ENCODE peak calls at places on chromosomes 4 and X, in nine cellular contexts. One of them, this sample, is unnamed. For H4K20me1, the result is how much of the 10 kb centered on the place peaks cover.

GRCh38 chrX:118973389-118974087 is 880 bp upstream of the LONRF3 start:
- DNase-seq in OCI-LY7: no peak
- DNase-seq in HCT116: no peak
- DNase-seq in mammary epithelial cell: no peak
- DNase-seq in GM23338: no peak
- DNase-seq in neural progenitor cell: peak
- DNase-seq in GM23248: peak
- DNase-seq in K562: no peak
- DNase-seq in MM.1S: no peak
- DNase-seq in this sample: no peak

GRCh38 chr4:153464068-153464467 is 2.1 kb upstream of the TMEM131L start:
- DNase-seq in OCI-LY7: no peak
- DNase-seq in HCT116: no peak
- DNase-seq in mammary epithelial cell: no peak
- DNase-seq in GM23338: no peak
- DNase-seq in neural progenitor cell: no peak
- DNase-seq in GM23248: no peak
- DNase-seq in K562: peak
- DNase-seq in MM.1S: no peak
- DNase-seq in this sample: no peak

GRCh38 chr4:41122775-41123174 is 91.6 kb downstream of the APBB2 start:
- DNase-seq in OCI-LY7: no peak
- DNase-seq in HCT116: no peak
- DNase-seq in mammary epithelial cell: no peak
- DNase-seq in GM23338: peak
- DNase-seq in neural progenitor cell: no peak
- DNase-seq in GM23248: no peak
- DNase-seq in K562: no peak
- DNase-seq in MM.1S: no peak
- DNase-seq in this sample: no peak

GRCh38 chrX:24838624-24839023 is 144.9 kb downstream of the POLA1 start:
- DNase-seq in OCI-LY7: peak
- DNase-seq in HCT116: no peak
- DNase-seq in mammary epithelial cell: peak
- DNase-seq in GM23338: peak
- DNase-seq in neural progenitor cell: peak
- DNase-seq in GM23248: peak
- DNase-seq in K562: peak
- DNase-seq in MM.1S: peak
- DNase-seq in this sample: peak

GRCh38 chr4:54062392-54062791 is 2.0 kb downstream of the CHIC2 start:
- DNase-seq in OCI-LY7: no peak
- DNase-seq in HCT116: no peak
- DNase-seq in mammary epithelial cell: no peak
- DNase-seq in GM23338: no peak
- DNase-seq in neural progenitor cell: no peak
- DNase-seq in GM23248: no peak
- DNase-seq in K562: no peak
- DNase-seq in MM.1S: no peak
- DNase-seq in this sample: no peak

GRCh38 chr4:178745203-178745602 is 1303.0 kb upstream of the AGA start:
- DNase-seq in OCI-LY7: no peak
- DNase-seq in HCT116: no peak
- DNase-seq in mammary epithelial cell: no peak
- DNase-seq in GM23338: no peak
- DNase-seq in neural progenitor cell: no peak
- DNase-seq in GM23248: no peak
- DNase-seq in K562: no peak
- DNase-seq in MM.1S: no peak
- DNase-seq in this sample: no peak

GRCh38 chr4:37845201-37845600 is 18.7 kb downstream of the PGM2 start:
- DNase-seq in OCI-LY7: peak
- DNase-seq in HCT116: no peak
- DNase-seq in mammary epithelial cell: no peak
- DNase-seq in GM23338: no peak
- DNase-seq in neural progenitor cell: no peak
- DNase-seq in GM23248: no peak
- DNase-seq in K562: no peak
- DNase-seq in MM.1S: no peak
- DNase-seq in this sample: no peak

GRCh38 chr4:102344520-102344954 is 745 bp downstream of the SLC39A8 start:
- DNase-seq in OCI-LY7: peak
- DNase-seq in HCT116: peak
- DNase-seq in mammary epithelial cell: peak
- DNase-seq in GM23338: peak
- DNase-seq in neural progenitor cell: peak
- DNase-seq in GM23248: peak
- DNase-seq in K562: peak
- DNase-seq in MM.1S: peak
- DNase-seq in this sample: peak

GRCh38 chr4:152651473-152652060 is 28.2 kb downstream of the TMEM154 start:
- DNase-seq in OCI-LY7: no peak
- DNase-seq in HCT116: no peak
- DNase-seq in mammary epithelial cell: no peak
- DNase-seq in GM23338: no peak
- DNase-seq in neural progenitor cell: no peak
- DNase-seq in GM23248: no peak
- DNase-seq in K562: no peak
- DNase-seq in MM.1S: no peak
- DNase-seq in this sample: no peak

GRCh38 chrX:18410038-18410437 is 15.4 kb upstream of the CDKL5 start:
- DNase-seq in OCI-LY7: no peak
- DNase-seq in HCT116: peak
- DNase-seq in mammary epithelial cell: no peak
- DNase-seq in GM23338: peak
- DNase-seq in neural progenitor cell: peak
- DNase-seq in GM23248: peak
- DNase-seq in K562: no peak
- DNase-seq in MM.1S: no peak
- DNase-seq in this sample: peak

GRCh38 chrX:42602566-42602965 is 175.4 kb downstream of the PPP1R2C start:
- DNase-seq in OCI-LY7: no peak
- DNase-seq in HCT116: no peak
- DNase-seq in mammary epithelial cell: no peak
- DNase-seq in GM23338: no peak
- DNase-seq in neural progenitor cell: no peak
- DNase-seq in GM23248: no peak
- DNase-seq in K562: no peak
- DNase-seq in MM.1S: no peak
- DNase-seq in this sample: peak

GRCh38 chrX:21295246-21295820 is 78.9 kb upstream of the CNKSR2 start:
- DNase-seq in OCI-LY7: no peak
- DNase-seq in HCT116: no peak
- DNase-seq in mammary epithelial cell: no peak
- DNase-seq in GM23338: peak
- DNase-seq in neural progenitor cell: no peak
- DNase-seq in GM23248: no peak
- DNase-seq in K562: no peak
- DNase-seq in MM.1S: no peak
- DNase-seq in this sample: no peak

GRCh38 chr4:125703443-125703842 is 388.7 kb downstream of the FAT4 start:
- DNase-seq in OCI-LY7: no peak
- DNase-seq in HCT116: no peak
- DNase-seq in mammary epithelial cell: peak
- DNase-seq in GM23338: no peak
- DNase-seq in neural progenitor cell: no peak
- DNase-seq in GM23248: peak
- DNase-seq in K562: no peak
- DNase-seq in MM.1S: no peak
- DNase-seq in this sample: peak

GRCh38 chr4:169492436-169493163 is 119.8 kb downstream of the NEK1 start:
- DNase-seq in OCI-LY7: peak
- DNase-seq in HCT116: peak
- DNase-seq in mammary epithelial cell: peak
- DNase-seq in GM23338: peak
- DNase-seq in neural progenitor cell: peak
- DNase-seq in GM23248: peak
- DNase-seq in K562: peak
- DNase-seq in MM.1S: peak
- DNase-seq in this sample: peak

GRCh38 chr4:2586502-2586901 is 50.1 kb downstream of the FAM193A start:
- DNase-seq in OCI-LY7: no peak
- DNase-seq in HCT116: no peak
- DNase-seq in mammary epithelial cell: no peak
- DNase-seq in GM23338: no peak
- DNase-seq in neural progenitor cell: no peak
- DNase-seq in GM23248: no peak
- DNase-seq in K562: no peak
- DNase-seq in MM.1S: no peak
- DNase-seq in this sample: no peak
- H4K20me1 ChIP-seq in OCI-LY7: under half
- H4K20me1 ChIP-seq in HCT116: under half
- H4K20me1 ChIP-seq in mammary epithelial cell: under half
- H4K20me1 ChIP-seq in GM23338: half or more
- H4K20me1 ChIP-seq in neural progenitor cell: half or more
- H4K20me1 ChIP-seq in GM23248: under half
- H4K20me1 ChIP-seq in K562: half or more
- H4K20me1 ChIP-seq in MM.1S: under half
- H4K20me1 ChIP-seq in this sample: half or more

GRCh38 chr4:186658657-186659056 is 65.0 kb downstream of the FAT1 start:
- DNase-seq in OCI-LY7: no peak
- DNase-seq in HCT116: no peak
- DNase-seq in mammary epithelial cell: no peak
- DNase-seq in GM23338: no peak
- DNase-seq in neural progenitor cell: no peak
- DNase-seq in GM23248: no peak
- DNase-seq in K562: no peak
- DNase-seq in MM.1S: no peak
- DNase-seq in this sample: no peak
- H4K20me1 ChIP-seq in OCI-LY7: under half
- H4K20me1 ChIP-seq in HCT116: half or more
- H4K20me1 ChIP-seq in mammary epithelial cell: under half
- H4K20me1 ChIP-seq in GM23338: under half
- H4K20me1 ChIP-seq in neural progenitor cell: half or more
- H4K20me1 ChIP-seq in GM23248: under half
- H4K20me1 ChIP-seq in K562: under half
- H4K20me1 ChIP-seq in MM.1S: under half
- H4K20me1 ChIP-seq in this sample: under half

DNA sequence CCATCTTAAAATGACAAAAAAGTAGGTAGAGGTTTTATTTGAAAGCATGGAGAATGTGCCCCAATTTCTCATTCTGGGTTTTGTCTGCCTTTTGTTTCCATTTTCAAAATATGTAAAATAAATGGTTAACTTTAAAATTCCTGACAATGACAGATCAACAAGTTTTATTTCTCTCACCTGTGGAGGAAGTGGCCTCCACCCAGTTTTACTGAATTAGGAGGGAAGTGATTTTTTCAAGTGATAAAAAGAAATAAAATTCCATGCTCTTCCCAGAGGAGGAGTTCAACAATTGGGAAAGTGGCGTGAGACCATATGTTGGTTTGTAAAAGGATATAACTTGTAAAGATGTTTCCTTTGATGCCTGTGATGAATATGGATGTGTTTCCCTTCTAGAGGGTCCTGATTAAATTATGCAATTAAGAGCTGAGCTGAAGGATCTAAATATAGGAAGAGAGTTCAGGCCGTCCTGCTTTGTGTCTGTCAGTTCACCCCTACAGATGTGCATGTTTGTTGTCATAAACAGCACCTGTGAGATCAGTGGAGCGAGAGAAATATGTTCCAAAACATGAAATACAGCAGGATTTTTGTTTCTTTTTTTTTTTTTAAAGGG is 19.5 kb downstream of the SMAD1 start:
- DNase-seq in OCI-LY7: peak
- DNase-seq in HCT116: no peak
- DNase-seq in mammary epithelial cell: no peak
- DNase-seq in GM23338: no peak
- DNase-seq in neural progenitor cell: no peak
- DNase-seq in GM23248: no peak
- DNase-seq in K562: no peak
- DNase-seq in MM.1S: no peak
- DNase-seq in this sample: no peak
- H4K20me1 ChIP-seq in OCI-LY7: under half
- H4K20me1 ChIP-seq in HCT116: under half
- H4K20me1 ChIP-seq in mammary epithelial cell: under half
- H4K20me1 ChIP-seq in GM23338: under half
- H4K20me1 ChIP-seq in neural progenitor cell: under half
- H4K20me1 ChIP-seq in GM23248: under half
- H4K20me1 ChIP-seq in K562: under half
- H4K20me1 ChIP-seq in MM.1S: under half
- H4K20me1 ChIP-seq in this sample: under half

GRCh38 chr4:118821590-118822293 is 14.2 kb downstream of the SEC24D start:
- DNase-seq in OCI-LY7: no peak
- DNase-seq in HCT116: no peak
- DNase-seq in mammary epithelial cell: no peak
- DNase-seq in GM23338: no peak
- DNase-seq in neural progenitor cell: no peak
- DNase-seq in GM23248: peak
- DNase-seq in K562: no peak
- DNase-seq in MM.1S: no peak
- DNase-seq in this sample: peak
- H4K20me1 ChIP-seq in OCI-LY7: under half
- H4K20me1 ChIP-seq in HCT116: under half
- H4K20me1 ChIP-seq in mammary epithelial cell: under half
- H4K20me1 ChIP-seq in GM23338: under half
- H4K20me1 ChIP-seq in neural progenitor cell: under half
- H4K20me1 ChIP-seq in GM23248: under half
- H4K20me1 ChIP-seq in K562: under half
- H4K20me1 ChIP-seq in MM.1S: under half
- H4K20me1 ChIP-seq in this sample: half or more

GRCh38 chrX:7083021-7083420 is 64.5 kb upstream of the STS start:
- DNase-seq in OCI-LY7: peak
- DNase-seq in HCT116: no peak
- DNase-seq in mammary epithelial cell: no peak
- DNase-seq in GM23338: no peak
- DNase-seq in neural progenitor cell: no peak
- DNase-seq in GM23248: no peak
- DNase-seq in K562: no peak
- DNase-seq in MM.1S: peak
- DNase-seq in this sample: no peak

GRCh38 chrX:7083468-7084396 is 63.8 kb upstream of the STS start:
- DNase-seq in OCI-LY7: peak
- DNase-seq in HCT116: peak
- DNase-seq in mammary epithelial cell: peak
- DNase-seq in GM23338: no peak
- DNase-seq in neural progenitor cell: no peak
- DNase-seq in GM23248: peak
- DNase-seq in K562: peak
- DNase-seq in MM.1S: peak
- DNase-seq in this sample: no peak

GRCh38 chrX:7086384-7086783 is 61.1 kb upstream of the STS start:
- DNase-seq in OCI-LY7: no peak
- DNase-seq in HCT116: no peak
- DNase-seq in mammary epithelial cell: no peak
- DNase-seq in GM23338: no peak
- DNase-seq in neural progenitor cell: no peak
- DNase-seq in GM23248: peak
- DNase-seq in K562: peak
- DNase-seq in MM.1S: no peak
- DNase-seq in this sample: no peak

GRCh38 chrX:7084841-7085240 is 62.7 kb upstream of the STS start:
- DNase-seq in OCI-LY7: peak
- DNase-seq in HCT116: no peak
- DNase-seq in mammary epithelial cell: no peak
- DNase-seq in GM23338: no peak
- DNase-seq in neural progenitor cell: no peak
- DNase-seq in GM23248: no peak
- DNase-seq in K562: no peak
- DNase-seq in MM.1S: no peak
- DNase-seq in this sample: no peak

GRCh38 chrX:7085879-7086278 is 61.6 kb upstream of the STS start:
- DNase-seq in OCI-LY7: no peak
- DNase-seq in HCT116: no peak
- DNase-seq in mammary epithelial cell: no peak
- DNase-seq in GM23338: no peak
- DNase-seq in neural progenitor cell: no peak
- DNase-seq in GM23248: no peak
- DNase-seq in K562: no peak
- DNase-seq in MM.1S: no peak
- DNase-seq in this sample: no peak
- H4K20me1 ChIP-seq in OCI-LY7: under half
- H4K20me1 ChIP-seq in HCT116: under half
- H4K20me1 ChIP-seq in mammary epithelial cell: under half
- H4K20me1 ChIP-seq in GM23338: under half
- H4K20me1 ChIP-seq in neural progenitor cell: under half
- H4K20me1 ChIP-seq in GM23248: under half
- H4K20me1 ChIP-seq in K562: under half
- H4K20me1 ChIP-seq in MM.1S: under half
- H4K20me1 ChIP-seq in this sample: under half

This sample was measured in hepatocyte.